ENCODE peak calls at places on chromosomes 11 and 22, in four cellular contexts. Y is GM23248, O is tibial artery, A is GM13977. N is an unnamed sample.

GRCh38 chr11:16613401-16614381 is 124.8 kb upstream of the C11orf58 start:
- DNase-seq in Y (peak), O (peak), A (peak), N (peak)

GRCh38 chr11:42249401-42249800 is 789.9 kb upstream of the LRRC4C start:
- DNase-seq in Y (no peak), O (no peak), A (no peak), N (no peak)

GRCh38 chr11:123798513-123799252 is 7.5 kb downstream of the OR6M1 start:
- DNase-seq in Y (no peak), O (no peak), A (no peak), N (no peak)

GRCh38 chr22:30423296-30423958 is 2.1 kb upstream of the MTFP1 start:
- DNase-seq in Y (peak), O (peak), A (no peak), N (no peak)

GRCh38 chr11:88435405-88435804 is 97.9 kb upstream of the CTSC start:
- DNase-seq in Y (no peak), O (no peak), A (peak), N (no peak)

GRCh38 chr11:128026596-128026995 is 560.8 kb downstream of the ETS1 start:
- DNase-seq in Y (peak), O (no peak), A (no peak), N (no peak)

GRCh38 chr22:46018859-46019258 is 41.9 kb upstream of the WNT7B start:
- DNase-seq in Y (no peak), O (no peak), A (no peak), N (no peak)

GRCh38 chr11:31815743-31816466 is 4.8 kb upstream of the PAX6 start:
- DNase-seq in Y (peak), O (no peak), A (peak), N (no peak)

GRCh38 chr11:86176165-86176884 is 68.2 kb upstream of the EED start:
- DNase-seq in Y (peak), O (no peak), A (peak), N (peak)

GRCh38 chr11:120134931-120135228 is 3.0 kb downstream of the TRIM29 start:
- DNase-seq in Y (no peak), O (no peak), A (no peak), N (no peak)

GRCh38 chr11:20368441-20368840 is 4.9 kb downstream of the HTATIP2 start:
- DNase-seq in Y (peak), O (no peak), A (no peak), N (no peak)

GRCh38 chr11:793556-793955 is 3.7 kb upstream of the CEND1 start:
- DNase-seq in Y (no peak), O (no peak), A (no peak), N (no peak)

GRCh38 chr22:46369716-46370583 is 34.4 kb downstream of the TRMU start:
- DNase-seq in Y (no peak), O (no peak), A (no peak), N (no peak)

GRCh38 chr11:118907051-118907748 is 18.5 kb downstream of the BCL9L start:
- DNase-seq in Y (peak), O (peak), A (peak), N (peak)

N was measured in Karpas-422.